ENCODE peak calls at places on chromosome 20, in five cellular contexts. G is ovary; N is fibroblast of the conjunctiva; E is activated naive CD8-positive, alpha-beta T cell treated with anti-CD3 and anti-CD28 coated beads, Interleukin-2, amount 50 U/mL, for 24 hours; H is left colon. A is an unnamed sample.

GRCh38 chr20:40966516-40967185 is 62.0 kb upstream of the TOP1 start:
- DNase-seq in N (no peak), G (no peak), H (no peak), E (no peak), A (no peak)

GRCh38 chr20:52975024-52975732 is 3.0 kb downstream of the TSHZ2 start:
- DNase-seq in G (peak), E (no peak), H (no peak), N (no peak), A (no peak)

GRCh38 chr20:47888351-47888750 is 103.1 kb upstream of the SULF2 start:
- DNase-seq in H (peak), N (no peak), G (no peak), E (no peak), A (no peak)

GRCh38 chr20:33521461-33521860 is 31.6 kb downstream of the CBFA2T2 start:
- DNase-seq in G (no peak), E (no peak), N (no peak), H (no peak), A (peak)

GRCh38 chr20:18590163-18590562 is 2.3 kb downstream of the DTD1 start:
- DNase-seq in E (no peak), H (no peak), G (no peak), N (no peak), A (no peak)

GRCh38 chr20:18567739-18568091 is 483 bp downstream of the SMIM26 start:
- DNase-seq in E (no peak), G (no peak), N (no peak), H (no peak), A (no peak)

GRCh38 chr20:496126-496696 is 33.9 kb upstream of the TBC1D20 start:
- DNase-seq in N (no peak), H (no peak), E (no peak), G (no peak), A (no peak)

GRCh38 chr20:33851842-33852466 is 40.8 kb downstream of the CHMP4B start:
- DNase-seq in H (no peak), E (no peak), N (no peak), G (no peak), A (no peak)

GRCh38 chr20:10461495-10461894 is 26.4 kb downstream of the SLX4IP start:
- DNase-seq in G (no peak), E (no peak), N (no peak), H (no peak), A (no peak)

GRCh38 chr20:46941404-46941803 is 46.8 kb downstream of the EYA2 start:
- DNase-seq in H (no peak), E (no peak), G (no peak), N (no peak), A (no peak)

GRCh38 chr20:21106171-21106694 is at the start of gene LINC00237:
- DNase-seq in G (no peak), N (no peak), H (no peak), E (no peak), A (no peak)

GRCh38 chr20:29409833-29410804 is 1847.3 kb upstream of the DEFB115 start:
- DNase-seq in G (no peak), H (no peak), N (no peak), E (no peak), A (no peak)

GRCh38 chr20:63288581-63289251 is 4.3 kb upstream of the COL20A1 start:
- DNase-seq in G (no peak), E (no peak), N (no peak), H (no peak), A (no peak)

GRCh38 chr20:40865095-40865494 is 163.5 kb upstream of the TOP1 start:
- DNase-seq in E (no peak), G (no peak), N (no peak), H (no peak), A (no peak)

GRCh38 chr20:1671891-1672669 is 14.5 kb upstream of the SIRPG start:
- DNase-seq in G (no peak), N (no peak), E (no peak), H (no peak), A (no peak)

GRCh38 chr20:2197166-2197565 is 95.5 kb downstream of the STK35 start:
- DNase-seq in G (no peak), H (no peak), N (no peak), E (no peak), A (no peak)

GRCh38 chr20:36126836-36127529 is 27.6 kb upstream of the EPB41L1 start:
- DNase-seq in H (no peak), G (no peak), E (no peak), N (no peak), A (no peak)

GRCh38 chr20:25059487-25059820 is 1.5 kb upstream of the ACSS1 start:
- DNase-seq in N (no peak), E (no peak), G (no peak), H (no peak), A (no peak)

GRCh38 chr20:61765871-61766654 is 299.6 kb downstream of the TAF4 start:
- DNase-seq in H (peak), G (no peak), E (no peak), N (no peak), A (no peak)

GRCh38 chr20:34293119-34293518 is 10.0 kb downstream of the AHCY start:
- DNase-seq in G (no peak), H (no peak), N (no peak), E (no peak), A (no peak)

GRCh38 chr20:57370316-57370715 is 19.3 kb downstream of the RAE1 start:
- DNase-seq in E (no peak), N (no peak), G (no peak), H (no peak), A (no peak)

GRCh38 chr20:51382986-51383821 is 159.3 kb downstream of the NFATC2 start:
- DNase-seq in E (no peak), H (peak), G (no peak), N (no peak), A (peak)

GRCh38 chr20:59150821-59151251 is 12.8 kb upstream of the ZNF831 start:
- DNase-seq in E (no peak), G (no peak), N (no peak), H (no peak), A (no peak)

GRCh38 chr20:63080811-63081210 is 74.0 kb upstream of the BHLHE23 start:
- DNase-seq in G (no peak), E (no peak), N (no peak), H (peak), A (no peak)